ENCODE peak calls at places on chromosomes 7 and 10, in nine cellular contexts. D is heart left ventricle, T is suprapubic skin, Y is A549, V is adrenal gland, G is Peyer's patch, E is testis, S is breast epithelium, L is ovary. Q is an unnamed sample.

GRCh38 chr7:159026271-159027047 is 118.2 kb downstream of the VIPR2 start:
- DNase-seq in D (no peak), T (peak), Y (no peak), V (peak), G (peak), E (peak), S (peak), L (peak), Q (no peak)

GRCh38 chr10:101816913-101817541 is 1.2 kb downstream of the OGA start:
- DNase-seq in D (no peak), T (no peak), Y (no peak), V (peak), G (no peak), E (no peak), S (no peak), L (no peak), Q (no peak)

GRCh38 chr7:121307021-121307575 is 21.7 kb upstream of the WNT16 start:
- DNase-seq in D (no peak), T (no peak), Y (no peak), V (no peak), G (no peak), E (no peak), S (no peak), L (no peak), Q (no peak)

GRCh38 chr7:140342732-140343514 is 55.4 kb downstream of the SLC37A3 start:
- DNase-seq in D (peak), T (no peak), Y (peak), V (peak), G (peak), E (peak), S (no peak), L (no peak), Q (no peak)

GRCh38 chr10:5818894-5819293 is 5.7 kb upstream of the GDI2 start:
- DNase-seq in D (no peak), T (peak), Y (no peak), V (peak), G (peak), E (no peak), S (no peak), L (no peak), Q (no peak)

GRCh38 chr7:49245062-49245461 is 320.7 kb downstream of the CDC14C start:
- DNase-seq in D (no peak), T (no peak), Y (no peak), V (no peak), G (no peak), E (no peak), S (no peak), L (no peak), Q (no peak)

GRCh38 chr7:1843921-1844335 is 173.9 kb downstream of the ELFN1 start:
- DNase-seq in D (peak), T (no peak), Y (no peak), V (no peak), G (peak), E (no peak), S (no peak), L (peak), Q (peak)

GRCh38 chr7:95092332-95092731 is 184.9 kb downstream of the PPP1R9A start:
- DNase-seq in D (no peak), T (no peak), Y (no peak), V (peak), G (no peak), E (no peak), S (no peak), L (no peak), Q (no peak)

GRCh38 chr7:155267023-155267422 is 30.7 kb upstream of the INSIG1 start:
- DNase-seq in D (no peak), T (no peak), Y (no peak), V (no peak), G (no peak), E (no peak), S (no peak), L (no peak), Q (no peak)

GRCh38 chr7:143315782-143316181 is at the start of gene CLCN1:
- DNase-seq in D (no peak), T (no peak), Y (no peak), V (no peak), G (no peak), E (no peak), S (no peak), L (no peak), Q (no peak)

GRCh38 chr7:126700807-126701604 is 551.7 kb downstream of the GRM8 start:
- DNase-seq in D (no peak), T (no peak), Y (peak), V (peak), G (peak), E (no peak), S (no peak), L (no peak), Q (peak)

GRCh38 chr7:51019891-51020855 is 237.5 kb upstream of the GRB10 start:
- DNase-seq in D (no peak), T (no peak), Y (no peak), V (no peak), G (no peak), E (no peak), S (no peak), L (no peak), Q (no peak)

GRCh38 chr7:43764039-43764789 is 5.7 kb downstream of the BLVRA start:
- DNase-seq in D (no peak), T (no peak), Y (no peak), V (peak), G (peak), E (peak), S (no peak), L (peak), Q (peak)

GRCh38 chr7:12067156-12067831 is 143.8 kb upstream of the TMEM106B start:
- DNase-seq in D (no peak), T (no peak), Y (peak), V (peak), G (peak), E (peak), S (no peak), L (peak), Q (peak)

GRCh38 chr7:50653997-50654425 is 88.8 kb upstream of the DDC start:
- DNase-seq in D (peak), T (no peak), Y (no peak), V (peak), G (peak), E (peak), S (no peak), L (peak), Q (no peak)

GRCh38 chr7:2015251-2015871 is 217.4 kb downstream of the MAD1L1 start:
- DNase-seq in D (peak), T (peak), Y (no peak), V (no peak), G (no peak), E (no peak), S (no peak), L (peak), Q (peak)

GRCh38 chr10:72239409-72239808 is 23.3 kb upstream of the ASCC1 start:
- DNase-seq in D (no peak), T (no peak), Y (no peak), V (no peak), G (no peak), E (no peak), S (no peak), L (no peak), Q (no peak)

GRCh38 chr10:100504101-100504500 is 15.6 kb downstream of the SEC31B start:
- DNase-seq in D (no peak), T (no peak), Y (no peak), V (no peak), G (no peak), E (no peak), S (no peak), L (no peak), Q (no peak)

GRCh38 chr10:97676770-97677581 is 10.1 kb downstream of the AVPI1 start:
- DNase-seq in D (peak), T (no peak), Y (peak), V (no peak), G (peak), E (peak), S (no peak), L (no peak), Q (no peak)

DNA sequence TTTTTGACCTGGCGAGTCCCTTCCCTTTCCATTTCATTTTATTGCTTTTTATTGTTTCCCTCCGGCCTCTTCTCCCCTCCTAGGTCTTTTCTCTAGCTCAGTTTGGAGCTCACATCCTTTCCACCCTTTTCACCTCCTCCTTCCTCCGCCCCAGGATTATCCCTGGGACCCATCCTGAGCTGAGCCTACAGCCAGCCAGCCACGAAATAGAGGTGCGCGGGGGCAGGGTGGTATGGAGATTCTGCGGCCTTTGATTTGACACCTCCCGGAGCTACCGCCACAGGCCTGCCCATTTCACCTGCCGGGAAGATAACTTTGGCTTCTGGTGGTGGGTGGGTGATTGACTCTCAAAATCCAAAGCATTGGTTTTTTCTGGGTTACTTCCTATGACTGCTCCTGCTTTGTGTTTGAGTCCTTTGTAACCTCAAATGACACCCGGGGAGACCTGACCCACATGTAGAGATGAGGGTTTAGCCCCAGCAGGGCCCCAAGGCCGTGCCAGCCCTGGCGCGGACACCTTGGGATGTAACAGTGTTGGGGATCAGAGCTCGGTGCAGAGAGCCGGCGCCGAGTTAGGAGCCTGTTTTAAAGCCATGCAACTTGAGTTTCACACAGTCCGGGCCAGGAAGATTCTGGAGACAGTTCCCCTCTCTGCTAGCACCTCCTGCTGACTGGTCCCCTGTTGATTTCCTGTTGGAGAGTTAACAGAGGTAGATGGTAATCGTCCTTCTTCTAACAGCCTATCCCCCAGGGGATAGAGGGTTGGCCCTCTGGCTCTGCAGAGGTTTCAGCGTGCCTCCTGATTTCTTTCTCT is 1.5 kb downstream of the DUSP5 start:
- DNase-seq in D (peak), T (no peak), Y (no peak), V (peak), G (peak), E (peak), S (no peak), L (no peak), Q (peak)
- TF ChIP-seq POLR2A in D (no peak), T (no peak), Y (no peak), V (no peak), G (no peak), E (no peak), S (no peak), L (no peak), Q (no peak)

DNA sequence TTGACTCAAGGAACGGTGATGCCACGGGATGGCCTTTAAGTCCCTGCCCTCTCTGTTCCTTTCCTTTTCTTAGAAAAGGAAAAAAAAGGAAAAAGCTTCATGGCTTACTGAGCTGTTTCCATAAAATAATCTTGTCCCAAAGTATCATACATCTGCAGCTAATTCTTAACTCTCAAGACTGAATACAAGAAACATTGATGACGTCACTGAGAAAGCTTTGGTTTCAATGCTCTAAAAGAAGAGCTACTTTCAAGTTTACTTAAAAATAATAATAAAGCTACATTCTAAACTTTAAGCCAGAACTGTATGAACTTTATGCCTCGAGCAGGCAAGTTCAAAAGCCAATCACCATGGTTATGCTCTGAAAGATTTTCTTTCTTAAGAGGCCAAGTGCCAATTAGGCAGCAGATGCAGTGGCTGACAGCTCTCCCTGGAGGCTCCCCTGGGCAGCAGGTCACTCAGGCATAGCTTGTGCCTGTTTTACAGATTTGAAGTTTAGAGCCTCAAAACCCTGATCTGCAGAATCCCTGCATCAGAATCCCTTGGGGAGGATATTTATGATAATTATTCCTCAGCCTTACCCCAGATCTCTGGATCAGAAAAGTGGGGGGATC is 165.0 kb downstream of the CHN2 start:
- DNase-seq in D (no peak), T (no peak), Y (no peak), V (no peak), G (no peak), E (no peak), S (no peak), L (no peak), Q (no peak)
- H3K27ac ChIP-seq in D (no peak), T (no peak), Y (no peak), V (no peak), G (no peak), E (no peak), S (no peak), L (no peak), Q (no peak)

GRCh38 chr10:75404023-75404334 is 2.4 kb upstream of the ZNF503 start:
- DNase-seq in D (no peak), T (no peak), Y (no peak), V (no peak), G (no peak), E (no peak), S (no peak), L (no peak), Q (no peak)

GRCh38 chr10:75401569-75402485 is at the start of gene ZNF503:
- DNase-seq in D (peak), T (peak), Y (peak), V (peak), G (peak), E (peak), S (peak), L (peak), Q (peak)

GRCh38 chr10:75400769-75401568 is 595 bp downstream of the ZNF503 start:
- DNase-seq in D (peak), T (peak), Y (peak), V (peak), G (peak), E (peak), S (peak), L (peak), Q (peak)

GRCh38 chr10:75403144-75404022 is 1.8 kb upstream of the ZNF503 start:
- DNase-seq in D (peak), T (no peak), Y (peak), V (peak), G (peak), E (peak), S (peak), L (peak), Q (peak)

GRCh38 chr10:75402486-75403143 is 1.1 kb upstream of the ZNF503 start:
- DNase-seq in D (peak), T (no peak), Y (peak), V (peak), G (peak), E (peak), S (no peak), L (peak), Q (peak)
- TF ChIP-seq POLR2A in D (no peak), T (no peak), Y (peak), V (no peak), G (no peak), E (no peak), S (no peak), L (peak), Q (no peak)

GRCh38 chr7:16035392-16035791 is 348.9 kb upstream of the MEOX2 start:
- DNase-seq in D (no peak), T (no peak), Y (no peak), V (no peak), G (no peak), E (no peak), S (no peak), L (no peak), Q (no peak)
- H3K27ac ChIP-seq in D (no peak), T (no peak), Y (no peak), V (no peak), G (no peak), E (no peak), S (no peak), L (no peak), Q (no peak)

DNA sequence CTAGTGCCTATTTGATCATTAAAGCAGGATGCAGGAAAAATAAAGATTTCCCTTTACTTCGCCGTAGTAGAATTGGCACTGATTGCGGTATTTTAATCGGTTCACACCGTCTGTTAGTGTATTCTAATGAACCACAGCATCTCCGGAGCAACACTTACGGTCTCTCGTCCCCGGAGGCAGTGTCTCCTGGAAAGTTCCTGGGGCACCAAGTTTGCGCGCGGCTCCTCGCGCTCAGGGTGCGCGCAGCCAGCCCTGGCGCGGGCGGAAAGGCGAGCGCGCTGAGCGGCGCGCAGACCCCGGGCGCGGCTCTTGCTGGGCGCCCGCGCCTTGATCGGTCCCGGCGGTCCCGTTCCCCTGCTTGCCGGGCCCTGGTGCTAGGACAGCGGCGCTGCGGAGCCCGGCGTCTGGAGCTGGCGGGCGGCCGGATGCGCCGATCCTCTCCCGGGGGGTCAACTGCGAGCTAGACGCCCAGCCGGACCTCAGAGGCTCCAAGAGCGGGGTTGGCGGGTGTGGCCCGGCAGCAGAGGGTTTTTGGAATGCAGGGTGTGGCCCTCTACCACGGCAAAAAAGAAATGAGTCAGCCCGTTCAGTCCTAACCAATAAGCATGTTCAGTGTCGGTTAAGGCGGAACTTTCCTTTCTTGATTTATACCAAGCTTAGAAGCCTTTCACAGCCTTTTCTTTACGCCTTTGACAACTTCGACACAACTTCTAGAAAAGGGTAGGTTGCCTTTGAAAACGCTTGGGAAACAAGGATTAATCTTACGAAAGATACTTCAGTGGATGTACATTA is 166.8 kb upstream of the ASAH2 start:
- DNase-seq in D (peak), T (peak), Y (peak), V (peak), G (peak), E (peak), S (peak), L (peak), Q (peak)
- TF ChIP-seq POLR2A in D (peak), T (no peak), Y (no peak), V (peak), G (peak), E (no peak), S (no peak), L (no peak), Q (peak)